ENCODE peak calls at places on chromosomes 5 and 9, in six cellular contexts. One of them, this sample, is unnamed.

GRCh38 chr5:23316060-23316591 is 191.3 kb upstream of the PRDM9 start:
- DNase-seq in IMR-90: no peak
- DNase-seq in mesenchymal stem cell: no peak
- DNase-seq in H9: no peak
- DNase-seq in neuronal stem cell: no peak
- DNase-seq in mesendoderm: no peak
- DNase-seq in this sample: no peak

GRCh38 chr5:24065786-24066185 is 558.4 kb downstream of the PRDM9 start:
- DNase-seq in IMR-90: no peak
- DNase-seq in mesenchymal stem cell: no peak
- DNase-seq in H9: no peak
- DNase-seq in neuronal stem cell: no peak
- DNase-seq in mesendoderm: no peak
- DNase-seq in this sample: no peak

GRCh38 chr5:171162602-171163001 is 146.4 kb upstream of the TLX3 start:
- DNase-seq in IMR-90: peak; percentile 25
- DNase-seq in mesenchymal stem cell: peak; percentile 24
- DNase-seq in H9: peak; percentile 76
- DNase-seq in neuronal stem cell: peak; percentile 43
- DNase-seq in mesendoderm: peak; percentile 73
- DNase-seq in this sample: peak; percentile 72

GRCh38 chr5:9608093-9608492 is 22.1 kb downstream of the TAS2R1 start:
- DNase-seq in IMR-90: no peak
- DNase-seq in mesenchymal stem cell: no peak
- DNase-seq in H9: no peak
- DNase-seq in neuronal stem cell: no peak
- DNase-seq in mesendoderm: peak; percentile 52
- DNase-seq in this sample: no peak

GRCh38 chr5:14182761-14183160 is 39.6 kb downstream of the TRIO start:
- DNase-seq in IMR-90: no peak
- DNase-seq in mesenchymal stem cell: no peak
- DNase-seq in H9: no peak
- DNase-seq in neuronal stem cell: no peak
- DNase-seq in mesendoderm: no peak
- DNase-seq in this sample: no peak

GRCh38 chr9:2231831-2232230 is 216.7 kb downstream of the SMARCA2 start:
- DNase-seq in IMR-90: peak; percentile 68
- DNase-seq in mesenchymal stem cell: no peak
- DNase-seq in H9: no peak
- DNase-seq in neuronal stem cell: no peak
- DNase-seq in mesendoderm: no peak
- DNase-seq in this sample: no peak

GRCh38 chr5:43401827-43402226 is 10.4 kb downstream of the CCL28 start:
- DNase-seq in IMR-90: peak; percentile 13
- DNase-seq in mesenchymal stem cell: peak; percentile 28
- DNase-seq in H9: peak; percentile 52
- DNase-seq in neuronal stem cell: no peak
- DNase-seq in mesendoderm: peak; percentile 61
- DNase-seq in this sample: no peak

GRCh38 chr5:109936996-109937395 is 247.3 kb downstream of the MAN2A1 start:
- DNase-seq in IMR-90: no peak
- DNase-seq in mesenchymal stem cell: no peak
- DNase-seq in H9: no peak
- DNase-seq in neuronal stem cell: no peak
- DNase-seq in mesendoderm: peak; percentile 45
- DNase-seq in this sample: no peak

GRCh38 chr9:136412912-136413420 is 2.5 kb downstream of the PMPCA start:
- DNase-seq in IMR-90: no peak
- DNase-seq in mesenchymal stem cell: no peak
- DNase-seq in H9: no peak
- DNase-seq in neuronal stem cell: no peak
- DNase-seq in mesendoderm: no peak
- DNase-seq in this sample: no peak

GRCh38 chr5:81207009-81207408 is 26.1 kb upstream of the CKMT2 start:
- DNase-seq in IMR-90: peak; percentile 22
- DNase-seq in mesenchymal stem cell: no peak
- DNase-seq in H9: peak; percentile 48
- DNase-seq in neuronal stem cell: no peak
- DNase-seq in mesendoderm: peak; percentile 51
- DNase-seq in this sample: no peak

GRCh38 chr5:80284720-80285119 is 28.9 kb upstream of the SERINC5 start:
- DNase-seq in IMR-90: no peak
- DNase-seq in mesenchymal stem cell: no peak
- DNase-seq in H9: no peak
- DNase-seq in neuronal stem cell: no peak
- DNase-seq in mesendoderm: no peak
- DNase-seq in this sample: no peak

GRCh38 chr5:160036243-160036642 is 27.3 kb downstream of the TTC1 start:
- DNase-seq in IMR-90: no peak
- DNase-seq in mesenchymal stem cell: no peak
- DNase-seq in H9: no peak
- DNase-seq in neuronal stem cell: no peak
- DNase-seq in mesendoderm: no peak
- DNase-seq in this sample: no peak

GRCh38 chr5:132365213-132365612 is 4.3 kb upstream of the SLC22A5 start:
- DNase-seq in IMR-90: peak; percentile 74
- DNase-seq in mesenchymal stem cell: peak; percentile 14
- DNase-seq in H9: no peak
- DNase-seq in neuronal stem cell: no peak
- DNase-seq in mesendoderm: peak; percentile 37
- DNase-seq in this sample: no peak

GRCh38 chr9:6049798-6050197 is 34.4 kb upstream of the RANBP6 start:
- DNase-seq in IMR-90: no peak
- DNase-seq in mesenchymal stem cell: no peak
- DNase-seq in H9: peak; percentile 60
- DNase-seq in neuronal stem cell: no peak
- DNase-seq in mesendoderm: peak; percentile 82
- DNase-seq in this sample: no peak

GRCh38 chr9:71734953-71735352 is 33.4 kb downstream of the CEMIP2 start:
- DNase-seq in IMR-90: no peak
- DNase-seq in mesenchymal stem cell: no peak
- DNase-seq in H9: no peak
- DNase-seq in neuronal stem cell: no peak
- DNase-seq in mesendoderm: no peak
- DNase-seq in this sample: no peak

GRCh38 chr9:137542486-137542885 is 7.7 kb downstream of the PNPLA7 start:
- DNase-seq in IMR-90: no peak
- DNase-seq in mesenchymal stem cell: no peak
- DNase-seq in H9: no peak
- DNase-seq in neuronal stem cell: no peak
- DNase-seq in mesendoderm: no peak
- DNase-seq in this sample: no peak

GRCh38 chr9:137534256-137535119 is 15.7 kb downstream of the PNPLA7 start:
- DNase-seq in IMR-90: peak; percentile 60
- DNase-seq in mesenchymal stem cell: peak; percentile 77
- DNase-seq in H9: peak; percentile 59
- DNase-seq in neuronal stem cell: no peak
- DNase-seq in mesendoderm: peak; percentile 86
- DNase-seq in this sample: no peak

GRCh38 chr9:137540536-137540935 is 9.7 kb downstream of the PNPLA7 start:
- DNase-seq in IMR-90: no peak
- DNase-seq in mesenchymal stem cell: no peak
- DNase-seq in H9: no peak
- DNase-seq in neuronal stem cell: no peak
- DNase-seq in mesendoderm: no peak
- DNase-seq in this sample: no peak

GRCh38 chr9:137535120-137535428 is 15.1 kb downstream of the PNPLA7 start:
- DNase-seq in IMR-90: no peak
- DNase-seq in mesenchymal stem cell: no peak
- DNase-seq in H9: no peak
- DNase-seq in neuronal stem cell: no peak
- DNase-seq in mesendoderm: no peak
- DNase-seq in this sample: no peak

DNA sequence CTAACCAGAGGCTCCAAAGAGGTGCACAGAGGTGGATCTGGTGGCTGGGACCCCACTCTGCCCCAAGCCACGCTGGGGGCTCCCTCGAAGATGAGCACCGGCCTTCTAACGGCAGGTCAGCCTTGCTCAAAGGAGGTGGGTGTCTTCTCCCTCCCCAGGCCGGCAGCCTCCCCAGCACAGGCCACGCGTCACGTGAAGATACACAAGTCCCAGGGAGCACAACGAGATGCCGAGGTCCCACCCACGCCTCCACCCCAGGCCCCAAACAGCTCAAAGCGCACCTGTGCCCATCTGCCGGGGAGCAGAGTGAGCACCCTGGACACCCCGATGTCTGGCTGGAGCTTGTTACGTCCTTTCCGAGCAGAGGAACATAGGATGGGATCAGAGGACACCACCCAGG is 12.1 kb downstream of the PNPLA7 start:
- DNase-seq in IMR-90: no peak
- DNase-seq in mesenchymal stem cell: no peak
- DNase-seq in H9: no peak
- DNase-seq in neuronal stem cell: no peak
- DNase-seq in mesendoderm: no peak
- DNase-seq in this sample: no peak
- H2BK120ac ChIP-seq in IMR-90: no peak overlapping the region
- H2BK120ac ChIP-seq in mesenchymal stem cell: no peak overlapping the region
- H2BK120ac ChIP-seq in H9: no peak overlapping the region
- H2BK120ac ChIP-seq in neuronal stem cell: no peak overlapping the region
- H2BK120ac ChIP-seq in mesendoderm: no peak overlapping the region
- H2BK120ac ChIP-seq in this sample: no peak overlapping the region

DNA sequence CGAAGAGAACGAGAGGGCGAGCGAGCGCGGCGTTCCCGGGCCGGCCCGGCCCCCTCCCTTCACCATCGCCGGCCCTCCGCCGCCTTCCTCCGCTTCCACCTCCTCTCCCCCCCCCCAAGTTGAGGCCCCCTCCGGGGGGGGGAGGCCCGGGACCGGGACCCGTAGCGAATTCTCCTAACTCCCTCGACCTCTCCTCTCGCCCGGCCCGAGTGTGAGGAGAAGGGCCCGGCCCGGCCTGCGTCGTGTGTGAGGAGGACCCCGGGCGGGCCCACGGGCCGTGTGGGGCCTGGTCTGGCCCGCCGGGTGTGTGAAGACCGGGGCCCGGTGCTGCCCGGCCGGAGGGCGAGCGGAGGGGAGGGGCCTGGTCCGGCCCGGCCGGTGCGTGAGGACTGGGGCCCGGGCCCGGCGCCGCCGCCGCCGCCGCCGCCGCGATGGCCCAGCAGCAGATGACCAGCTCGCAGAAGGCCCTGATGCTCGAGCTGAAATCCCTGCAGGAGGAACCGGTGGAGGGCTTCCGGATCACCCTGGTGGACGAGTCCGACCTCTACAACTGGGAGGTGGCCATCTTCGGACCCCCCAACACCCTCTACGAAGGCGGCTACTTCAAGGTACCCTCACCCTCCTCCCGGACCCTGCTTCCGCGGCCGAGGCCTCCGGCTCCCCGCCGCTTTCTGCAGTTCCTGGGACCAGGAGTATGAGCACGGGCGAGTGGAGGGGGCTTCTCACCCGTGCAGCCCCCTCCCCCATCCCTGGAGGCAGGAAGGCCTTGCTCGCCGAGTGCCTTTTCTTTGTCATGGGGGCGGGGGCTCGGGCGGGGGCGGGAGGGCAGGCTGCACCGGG is 587 bp downstream of the UBE2R2 start:
- DNase-seq in IMR-90: peak; percentile 70
- DNase-seq in mesenchymal stem cell: peak; percentile 89
- DNase-seq in H9: peak; percentile 80
- DNase-seq in neuronal stem cell: peak; percentile 70
- DNase-seq in mesendoderm: peak; percentile 94
- DNase-seq in this sample: peak; percentile 25
- H2BK120ac ChIP-seq in IMR-90: peak overlapping the region; percentile 65
- H2BK120ac ChIP-seq in mesenchymal stem cell: peak overlapping the region; percentile 99
- H2BK120ac ChIP-seq in H9: no peak overlapping the region
- H2BK120ac ChIP-seq in neuronal stem cell: peak overlapping the region; percentile 78
- H2BK120ac ChIP-seq in mesendoderm: peak overlapping the region; percentile 100
- H2BK120ac ChIP-seq in this sample: peak overlapping the region; percentile 33

GRCh38 chr5:41903382-41903891 is 707 bp upstream of the RIMOC1 start:
- DNase-seq in IMR-90: no peak
- DNase-seq in mesenchymal stem cell: no peak
- DNase-seq in H9: no peak
- DNase-seq in neuronal stem cell: peak; percentile 3
- DNase-seq in mesendoderm: no peak
- DNase-seq in this sample: no peak

GRCh38 chr5:41908374-41909079 is 4.4 kb downstream of the RIMOC1 start:
- DNase-seq in IMR-90: peak; percentile 80
- DNase-seq in mesenchymal stem cell: peak; percentile 80
- DNase-seq in H9: no peak
- DNase-seq in neuronal stem cell: no peak
- DNase-seq in mesendoderm: no peak
- DNase-seq in this sample: no peak

GRCh38 chr5:41903892-41904799 is at the start of gene RIMOC1:
- DNase-seq in IMR-90: peak; percentile 100
- DNase-seq in mesenchymal stem cell: peak; percentile 100
- DNase-seq in H9: peak; percentile 99
- DNase-seq in neuronal stem cell: peak; percentile 98
- DNase-seq in mesendoderm: peak; percentile 100
- DNase-seq in this sample: peak; percentile 96
- H2BK120ac ChIP-seq in IMR-90: peak within 1 kb of the TSS; percentile 7
- H2BK120ac ChIP-seq in mesenchymal stem cell: no peak within 1 kb of the TSS
- H2BK120ac ChIP-seq in H9: no peak within 1 kb of the TSS
- H2BK120ac ChIP-seq in neuronal stem cell: no peak within 1 kb of the TSS
- H2BK120ac ChIP-seq in mesendoderm: no peak within 1 kb of the TSS
- H2BK120ac ChIP-seq in this sample: no peak within 1 kb of the TSS

GRCh38 chr5:2335727-2336515 is 415.6 kb downstream of the IRX2 start:
- DNase-seq in IMR-90: no peak
- DNase-seq in mesenchymal stem cell: no peak
- DNase-seq in H9: no peak
- DNase-seq in neuronal stem cell: no peak
- DNase-seq in mesendoderm: no peak
- DNase-seq in this sample: no peak
- H2BK120ac ChIP-seq in IMR-90: no peak overlapping the region
- H2BK120ac ChIP-seq in mesenchymal stem cell: no peak overlapping the region
- H2BK120ac ChIP-seq in H9: no peak overlapping the region
- H2BK120ac ChIP-seq in neuronal stem cell: no peak overlapping the region
- H2BK120ac ChIP-seq in mesendoderm: no peak overlapping the region
- H2BK120ac ChIP-seq in this sample: no peak overlapping the region

This sample was measured in H1.